ENCODE peak calls at places on chromosomes 4 and X, in five cellular contexts. K, C, I, N and H are unnamed samples.

GRCh38 chrX:2697306-2697705 is 6.2 kb downstream of the CD99 start:
- DNase-seq in K (no peak), C (no peak), I (no peak), N (no peak), H (no peak)

GRCh38 chrX:130746709-130747347 is 156.2 kb downstream of the ENOX2 start:
- DNase-seq in K (no peak), C (no peak), I (no peak), N (no peak), H (no peak)

GRCh38 chr4:139392797-139393196 is 61.1 kb upstream of the RAB33B start:
- DNase-seq in K (no peak), C (no peak), I (no peak), N (no peak), H (no peak)

GRCh38 chrX:135520022-135520552 is 373 bp upstream of the INTS6L start:
- DNase-seq in K (peak; percentile 16), C (no peak), I (no peak), N (no peak), H (no peak)

GRCh38 chr4:42306221-42307109 is 90.8 kb upstream of the SHISA3 start:
- DNase-seq in K (no peak), C (no peak), I (no peak), N (no peak), H (no peak)

GRCh38 chrX:19174401-19175025 is 52.2 kb upstream of the ADGRG2 start:
- DNase-seq in K (no peak), C (peak; percentile 31), I (no peak), N (no peak), H (no peak)

GRCh38 chr4:156774422-156774821 is 197.2 kb downstream of the PDGFC start:
- DNase-seq in K (no peak), C (no peak), I (no peak), N (no peak), H (no peak)

GRCh38 chr4:112759313-112759712 is 122.4 kb downstream of the LARP7 start:
- DNase-seq in K (peak; percentile 72), C (no peak), I (no peak), N (no peak), H (no peak)

GRCh38 chr4:61517144-61517543 is 317.0 kb downstream of the ADGRL3 start:
- DNase-seq in K (peak; percentile 70), C (no peak), I (no peak), N (no peak), H (no peak)

GRCh38 chrX:56800801-56801200 is 71.8 kb downstream of the NBDY start:
- DNase-seq in K (no peak), C (no peak), I (no peak), N (no peak), H (no peak)

GRCh38 chr4:77446611-77447010 is 159.0 kb upstream of the CXCL13 start:
- DNase-seq in K (no peak), C (no peak), I (no peak), N (no peak), H (no peak)

GRCh38 chr4:116599859-116600258 is 485.5 kb downstream of the TRAM1L1 start:
- DNase-seq in K (peak; percentile 18), C (no peak), I (no peak), N (no peak), H (no peak)